ENCODE peak calls at places on chromosomes 11 and 22, in four cellular contexts. One of them, this sample, is unnamed. For H3K36me3 and H3K4me1, the result is how much of the 10 kb centered on the place peaks cover.

GRCh38 chr11:59756845-59757244 is 1.7 kb downstream of the STX3 start:
- DNase-seq in sigmoid colon: peak
- DNase-seq in IMR-90: peak
- DNase-seq in esophagus muscularis mucosa: no peak
- DNase-seq in this sample: no peak

GRCh38 chr11:67695606-67696005 is 21.2 kb upstream of the ALDH3B2 start:
- DNase-seq in sigmoid colon: no peak
- DNase-seq in esophagus muscularis mucosa: no peak
- DNase-seq in IMR-90: no peak
- DNase-seq in this sample: no peak

GRCh38 chr11:123757976-123758375 is 3.7 kb upstream of the OR6X1 start:
- DNase-seq in esophagus muscularis mucosa: no peak
- DNase-seq in IMR-90: no peak
- DNase-seq in sigmoid colon: no peak
- DNase-seq in this sample: no peak

GRCh38 chr11:83350187-83350586 is 64.0 kb upstream of the CCDC90B start:
- DNase-seq in IMR-90: no peak
- DNase-seq in sigmoid colon: no peak
- DNase-seq in esophagus muscularis mucosa: peak
- DNase-seq in this sample: no peak

GRCh38 chr11:3091081-3091845 is 34.0 kb upstream of the CARS1 start:
- DNase-seq in sigmoid colon: peak
- DNase-seq in IMR-90: no peak
- DNase-seq in esophagus muscularis mucosa: no peak
- DNase-seq in this sample: peak

GRCh38 chr22:17974703-17975372 is 49.5 kb downstream of the MICAL3 start:
- DNase-seq in IMR-90: no peak
- DNase-seq in esophagus muscularis mucosa: no peak
- DNase-seq in sigmoid colon: no peak
- DNase-seq in this sample: no peak

GRCh38 chr22:39306456-39307361 is 12.7 kb downstream of the RPL3 start:
- DNase-seq in esophagus muscularis mucosa: no peak
- DNase-seq in IMR-90: no peak
- DNase-seq in sigmoid colon: no peak
- DNase-seq in this sample: no peak

GRCh38 chr22:19088866-19089595 is 33.2 kb downstream of the DGCR2 start:
- DNase-seq in IMR-90: no peak
- DNase-seq in esophagus muscularis mucosa: no peak
- DNase-seq in sigmoid colon: peak
- DNase-seq in this sample: no peak

GRCh38 chr11:116177521-116178220 is 595.1 kb downstream of the BUD13 start:
- DNase-seq in IMR-90: no peak
- DNase-seq in sigmoid colon: no peak
- DNase-seq in esophagus muscularis mucosa: no peak
- DNase-seq in this sample: no peak

GRCh38 chr11:125918140-125918840 is 14.0 kb downstream of the DDX25 start:
- DNase-seq in IMR-90: no peak
- DNase-seq in sigmoid colon: no peak
- DNase-seq in esophagus muscularis mucosa: peak
- DNase-seq in this sample: no peak

GRCh38 chr11:36463781-36464180 is 46.3 kb downstream of the TRAF6 start:
- DNase-seq in IMR-90: peak
- DNase-seq in sigmoid colon: no peak
- DNase-seq in esophagus muscularis mucosa: no peak
- DNase-seq in this sample: no peak

GRCh38 chr11:2827256-2827655 is 58.3 kb downstream of the CDKN1C start:
- DNase-seq in esophagus muscularis mucosa: no peak
- DNase-seq in IMR-90: peak
- DNase-seq in sigmoid colon: no peak
- DNase-seq in this sample: no peak

GRCh38 chr11:32188785-32189184 is 97.9 kb downstream of the RCN1 start:
- DNase-seq in IMR-90: no peak
- DNase-seq in esophagus muscularis mucosa: no peak
- DNase-seq in sigmoid colon: no peak
- DNase-seq in this sample: no peak

GRCh38 chr22:27632451-27633295 is 168.9 kb downstream of the MN1 start:
- DNase-seq in IMR-90: no peak
- DNase-seq in sigmoid colon: no peak
- DNase-seq in esophagus muscularis mucosa: no peak
- DNase-seq in this sample: no peak

GRCh38 chr22:41528938-41529561 is 15.2 kb downstream of the POLR3H start:
- DNase-seq in esophagus muscularis mucosa: no peak
- DNase-seq in IMR-90: no peak
- DNase-seq in sigmoid colon: no peak
- DNase-seq in this sample: no peak

GRCh38 chr22:41530612-41531421 is 13.5 kb downstream of the POLR3H start:
- DNase-seq in sigmoid colon: no peak
- DNase-seq in esophagus muscularis mucosa: no peak
- DNase-seq in IMR-90: no peak
- DNase-seq in this sample: no peak

GRCh38 chr22:41531736-41532477 is 12.4 kb downstream of the POLR3H start:
- DNase-seq in esophagus muscularis mucosa: no peak
- DNase-seq in sigmoid colon: no peak
- DNase-seq in IMR-90: no peak
- DNase-seq in this sample: no peak

GRCh38 chr22:41532908-41533825 is 11.1 kb downstream of the POLR3H start:
- DNase-seq in esophagus muscularis mucosa: no peak
- DNase-seq in sigmoid colon: peak
- DNase-seq in IMR-90: peak
- DNase-seq in this sample: no peak

DNA sequence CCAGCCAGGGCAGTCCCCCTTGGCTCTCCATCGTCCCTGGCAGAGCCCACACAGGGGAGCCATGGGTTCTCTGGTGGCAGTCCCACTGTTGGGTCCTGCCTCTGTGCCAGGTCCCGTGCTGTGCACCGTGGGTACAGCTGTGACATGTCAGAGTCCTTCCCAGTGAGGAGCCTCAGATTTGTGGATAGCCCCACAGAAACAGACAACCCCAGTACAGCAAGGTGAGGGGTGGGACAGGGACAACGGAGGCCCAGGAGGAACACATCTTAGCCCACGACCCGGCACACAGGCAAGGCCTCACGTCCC is 12.9 kb downstream of the POLR3H start:
- DNase-seq in sigmoid colon: no peak
- DNase-seq in IMR-90: no peak
- DNase-seq in esophagus muscularis mucosa: no peak
- DNase-seq in this sample: no peak
- H3K36me3 ChIP-seq in sigmoid colon: under half
- H3K36me3 ChIP-seq in IMR-90: half or more
- H3K36me3 ChIP-seq in esophagus muscularis mucosa: under half
- H3K36me3 ChIP-seq in this sample: under half

DNA sequence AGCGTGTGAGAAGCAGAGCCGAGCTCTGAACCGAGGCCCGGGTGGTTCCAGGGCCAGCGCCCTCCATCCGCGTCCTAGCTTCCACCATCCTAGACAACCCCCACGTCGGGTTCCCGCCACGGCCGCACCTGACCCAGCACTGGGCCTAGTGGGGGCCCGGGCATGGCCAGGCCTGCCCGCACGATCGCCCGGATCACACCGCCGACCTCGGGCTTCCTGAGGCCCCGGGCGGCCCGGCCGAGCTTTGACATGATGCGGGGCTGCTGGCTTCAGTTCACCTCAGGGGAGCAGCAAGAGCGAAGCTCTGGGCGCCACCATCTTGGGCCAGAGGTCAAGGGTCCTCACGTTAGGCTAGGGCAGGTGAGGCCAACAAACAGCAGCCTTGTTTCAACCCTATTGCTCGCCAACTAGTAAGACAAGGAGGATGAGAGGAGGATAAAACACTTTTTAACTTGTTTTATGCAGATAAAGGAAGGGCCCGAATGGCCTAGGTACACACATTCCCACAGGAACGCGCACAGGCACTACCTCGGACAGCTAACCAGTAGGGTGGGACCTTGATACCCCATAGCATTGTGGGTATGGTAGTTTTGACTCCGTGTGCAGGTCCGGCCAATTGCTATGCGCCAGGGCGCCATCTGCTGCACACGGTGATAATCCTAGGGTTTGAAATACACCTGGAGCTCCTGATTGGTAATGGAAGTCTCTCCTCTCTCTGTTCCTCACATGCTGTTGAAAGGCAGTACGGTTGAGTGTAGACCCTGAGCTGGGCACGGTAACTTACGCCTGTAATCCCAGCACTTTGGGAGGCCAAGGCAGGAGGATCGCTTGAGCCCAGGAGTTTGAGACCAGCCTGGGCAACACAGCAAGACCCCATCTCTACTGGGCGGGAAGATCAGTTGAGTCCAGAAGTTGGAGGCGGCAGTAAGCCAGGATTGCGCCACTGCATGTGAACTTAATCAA is at the start of gene MRPL11:
- DNase-seq in sigmoid colon: peak
- DNase-seq in IMR-90: peak
- DNase-seq in esophagus muscularis mucosa: peak
- DNase-seq in this sample: no peak
- TF ChIP-seq POLR2A in sigmoid colon: no peak
- TF ChIP-seq POLR2A in IMR-90: no peak
- TF ChIP-seq POLR2A in esophagus muscularis mucosa: no peak
- TF ChIP-seq POLR2A in this sample: no peak

DNA sequence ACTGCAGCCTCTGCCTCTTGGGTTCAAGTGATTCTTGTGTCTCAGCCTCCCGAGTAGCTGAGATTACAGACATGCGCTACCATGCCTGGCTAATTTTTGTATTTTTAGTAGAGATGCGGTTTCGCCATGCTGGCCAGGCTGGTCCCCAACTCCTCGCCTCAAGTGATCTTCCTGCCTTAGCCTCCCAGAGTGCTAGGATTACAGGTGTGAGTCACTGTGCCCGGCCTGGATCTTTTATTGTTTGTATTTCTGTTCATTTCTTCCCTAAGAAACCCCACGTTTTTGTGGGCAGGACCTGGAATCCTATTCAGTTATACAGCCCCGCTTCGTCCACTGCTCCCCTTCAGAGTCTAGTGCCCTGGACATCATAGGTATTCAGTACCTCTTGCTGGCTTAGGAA is 28.7 kb downstream of the ZBTB16 start:
- DNase-seq in sigmoid colon: peak
- DNase-seq in esophagus muscularis mucosa: no peak
- DNase-seq in IMR-90: no peak
- DNase-seq in this sample: no peak
- H3K4me1 ChIP-seq in sigmoid colon: half or more
- H3K4me1 ChIP-seq in esophagus muscularis mucosa: half or more
- H3K4me1 ChIP-seq in IMR-90: under half
- H3K4me1 ChIP-seq in this sample: half or more

GRCh38 chr22:20094158-20094807 is 14.2 kb downstream of the DGCR8 start:
- DNase-seq in esophagus muscularis mucosa: no peak
- DNase-seq in IMR-90: no peak
- DNase-seq in sigmoid colon: no peak
- DNase-seq in this sample: no peak

GRCh38 chr22:20093437-20093836 is 13.4 kb downstream of the DGCR8 start:
- DNase-seq in esophagus muscularis mucosa: no peak
- DNase-seq in sigmoid colon: no peak
- DNase-seq in IMR-90: no peak
- DNase-seq in this sample: no peak

GRCh38 chr22:20090730-20091240 is 10.7 kb downstream of the DGCR8 start:
- DNase-seq in esophagus muscularis mucosa: no peak
- DNase-seq in sigmoid colon: no peak
- DNase-seq in IMR-90: no peak
- DNase-seq in this sample: no peak

GRCh38 chr22:20091690-20092476 is 11.8 kb downstream of the DGCR8 start:
- DNase-seq in IMR-90: no peak
- DNase-seq in sigmoid colon: no peak
- DNase-seq in esophagus muscularis mucosa: no peak
- DNase-seq in this sample: no peak

GRCh38 chr22:20092477-20092854 is 12.4 kb downstream of the DGCR8 start:
- DNase-seq in esophagus muscularis mucosa: no peak
- DNase-seq in IMR-90: no peak
- DNase-seq in sigmoid colon: no peak
- DNase-seq in this sample: no peak
- H3K36me3 ChIP-seq in esophagus muscularis mucosa: half or more
- H3K36me3 ChIP-seq in IMR-90: half or more
- H3K36me3 ChIP-seq in sigmoid colon: half or more
- H3K36me3 ChIP-seq in this sample: half or more

DNA sequence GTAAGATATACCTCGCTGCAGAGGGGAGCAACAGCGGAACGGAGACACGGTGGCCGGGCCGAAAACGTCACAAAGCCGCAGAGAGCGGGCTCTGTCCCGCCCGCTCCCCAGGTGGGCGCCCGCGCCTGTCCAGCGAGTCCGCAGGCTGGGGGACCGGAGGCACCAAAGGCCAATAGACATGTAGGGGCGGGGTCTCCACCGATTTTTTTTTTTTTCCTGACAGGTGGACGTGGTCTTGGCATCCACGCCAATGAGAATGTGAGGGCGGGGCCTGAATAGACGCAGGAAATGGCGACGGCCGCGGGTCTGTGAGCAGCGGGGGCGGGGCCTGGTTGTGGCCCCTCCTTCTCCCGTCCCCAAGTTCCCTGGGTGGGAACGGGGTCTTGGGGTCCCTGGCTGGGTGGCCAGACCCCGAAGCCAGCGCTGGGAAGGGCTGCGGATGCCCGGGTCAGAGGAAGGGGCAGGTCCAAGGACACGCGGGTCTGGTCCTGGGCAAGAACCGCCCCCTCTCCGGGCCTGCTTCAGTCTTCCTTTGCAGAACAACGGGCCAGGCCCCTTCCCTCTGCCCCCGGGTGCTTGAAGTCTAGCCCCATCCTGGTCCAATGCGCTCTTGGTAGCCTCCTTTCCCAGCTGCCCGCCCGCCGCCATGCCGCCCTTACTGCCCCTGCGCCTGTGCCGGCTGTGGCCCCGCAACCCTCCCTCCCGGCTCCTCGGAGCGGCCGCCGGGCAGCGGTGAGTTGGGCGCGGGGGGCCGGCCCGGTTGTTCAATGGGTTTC is at the start of gene DNAJC4:
- DNase-seq in IMR-90: peak
- DNase-seq in esophagus muscularis mucosa: peak
- DNase-seq in sigmoid colon: peak
- DNase-seq in this sample: no peak
- TF ChIP-seq POLR2A in IMR-90: no peak
- TF ChIP-seq POLR2A in esophagus muscularis mucosa: no peak
- TF ChIP-seq POLR2A in sigmoid colon: peak
- TF ChIP-seq POLR2A in this sample: no peak